ENCODE peak calls at places on chromosome 9, in ten cellular contexts. L is cardiac muscle cell, P is H9, B is AG04450, A is stomach, M is sigmoid colon, D is adrenal gland, E is A673, W is mesenchymal stem cell, G is brain microvascular endothelial cell. X is an unnamed sample.

GRCh38 chr9:109449036-109449798 is 48.9 kb downstream of the PTPN3 start:
- DNase-seq in L (no peak), P (no peak), B (no peak), A (no peak), M (no peak), D (no peak), E (peak), W (no peak), G (peak), X (no peak)

GRCh38 chr9:15262581-15262980 is 44.4 kb downstream of the TTC39B start:
- DNase-seq in L (no peak), P (no peak), B (no peak), A (no peak), M (no peak), D (no peak), E (no peak), W (no peak), G (no peak), X (no peak)

GRCh38 chr9:109035684-109036423 is 22.6 kb upstream of the CTNNAL1 start:
- DNase-seq in L (no peak), P (no peak), B (peak), A (peak), M (no peak), D (peak), E (peak), W (peak), G (peak), X (no peak)

GRCh38 chr9:101705135-101705661 is 33.2 kb downstream of the GRIN3A start:
- DNase-seq in L (peak), P (peak), B (no peak), A (no peak), M (no peak), D (peak), E (peak), W (no peak), G (no peak), X (no peak)

GRCh38 chr9:115333671-115334070 is 215.7 kb upstream of the TNC start:
- DNase-seq in L (no peak), P (no peak), B (no peak), A (no peak), M (no peak), D (no peak), E (no peak), W (no peak), G (no peak), X (no peak)

GRCh38 chr9:38020251-38021076 is 48.6 kb downstream of the SHB start:
- DNase-seq in L (no peak), P (no peak), B (no peak), A (no peak), M (no peak), D (no peak), E (no peak), W (no peak), G (no peak), X (no peak)

GRCh38 chr9:123938401-123938800 is 8.5 kb upstream of the DENND1A start:
- DNase-seq in L (no peak), P (no peak), B (no peak), A (no peak), M (no peak), D (no peak), E (no peak), W (no peak), G (no peak), X (no peak)

GRCh38 chr9:124725068-124725452 is 46.1 kb downstream of the NR6A1 start:
- DNase-seq in L (no peak), P (no peak), B (no peak), A (no peak), M (no peak), D (no peak), E (no peak), W (no peak), G (no peak), X (no peak)

GRCh38 chr9:77856615-77857014 is 175.0 kb downstream of the GNAQ start:
- DNase-seq in L (no peak), P (no peak), B (no peak), A (no peak), M (no peak), D (no peak), E (no peak), W (no peak), G (no peak), X (no peak)

GRCh38 chr9:96691326-96691725 is 36.2 kb upstream of the PRXL2C start:
- DNase-seq in L (no peak), P (no peak), B (no peak), A (no peak), M (no peak), D (no peak), E (no peak), W (no peak), G (no peak), X (no peak)

GRCh38 chr9:115004535-115004934 is 74.1 kb upstream of the TNFSF8 start:
- DNase-seq in L (no peak), P (no peak), B (no peak), A (no peak), M (no peak), D (no peak), E (no peak), W (no peak), G (no peak), X (no peak)

GRCh38 chr9:68711281-68711680 is 6.2 kb downstream of the PIP5K1B start:
- DNase-seq in L (no peak), P (no peak), B (no peak), A (no peak), M (no peak), D (no peak), E (no peak), W (no peak), G (no peak), X (no peak)

GRCh38 chr9:132169672-132170392 is 8.0 kb downstream of the NTNG2 start:
- DNase-seq in L (peak), P (peak), B (peak), A (peak), M (peak), D (peak), E (peak), W (peak), G (no peak), X (peak)

GRCh38 chr9:71363286-71363961 is 242.0 kb upstream of the TRPM3 start:
- DNase-seq in L (no peak), P (peak), B (no peak), A (no peak), M (no peak), D (no peak), E (no peak), W (no peak), G (no peak), X (no peak)

GRCh38 chr9:135163023-135163780 is 75.7 kb downstream of the OLFM1 start:
- DNase-seq in L (no peak), P (no peak), B (no peak), A (no peak), M (no peak), D (no peak), E (no peak), W (no peak), G (no peak), X (no peak)

GRCh38 chr9:95757483-95757882 is 118.0 kb upstream of the ERCC6L2 start:
- DNase-seq in L (no peak), P (no peak), B (no peak), A (no peak), M (no peak), D (no peak), E (no peak), W (no peak), G (no peak), X (no peak)

GRCh38 chr9:72749276-72749675 is 203.6 kb downstream of the ALDH1A1 start:
- DNase-seq in L (no peak), P (no peak), B (no peak), A (no peak), M (no peak), D (no peak), E (no peak), W (no peak), G (no peak), X (no peak)

GRCh38 chr9:127574089-127574921 is 37.8 kb upstream of the STXBP1 start:
- DNase-seq in L (no peak), P (no peak), B (no peak), A (peak), M (no peak), D (peak), E (no peak), W (no peak), G (no peak), X (no peak)

GRCh38 chr9:96856363-96857286 is 2.3 kb upstream of the ZNF782 start:
- DNase-seq in L (peak), P (peak), B (peak), A (peak), M (no peak), D (peak), E (peak), W (peak), G (peak), X (peak)

GRCh38 chr9:104977580-104977979 is 49.6 kb upstream of the ABCA1 start:
- DNase-seq in L (no peak), P (no peak), B (no peak), A (no peak), M (no peak), D (no peak), E (no peak), W (no peak), G (no peak), X (no peak)

GRCh38 chr9:76456202-76456926 is 2.6 kb upstream of the GCNT1 start:
- DNase-seq in L (peak), P (peak), B (peak), A (peak), M (no peak), D (no peak), E (no peak), W (peak), G (peak), X (no peak)

GRCh38 chr9:127828262-127829031 is 25.8 kb downstream of the FPGS start:
- DNase-seq in L (peak), P (peak), B (no peak), A (peak), M (peak), D (peak), E (no peak), W (peak), G (peak), X (no peak)

GRCh38 chr9:119934497-119934896 is 565.3 kb upstream of the BRINP1 start:
- DNase-seq in L (peak), P (no peak), B (no peak), A (no peak), M (no peak), D (no peak), E (no peak), W (no peak), G (no peak), X (no peak)

GRCh38 chr9:137478613-137479314 is 19.6 kb upstream of the NSMF start:
- DNase-seq in L (no peak), P (peak), B (no peak), A (no peak), M (peak), D (no peak), E (no peak), W (no peak), G (no peak), X (no peak)

GRCh38 chr9:31605164-31605563 is 779.3 kb upstream of the ACO1 start:
- DNase-seq in L (no peak), P (no peak), B (no peak), A (no peak), M (no peak), D (no peak), E (no peak), W (no peak), G (no peak), X (no peak)

GRCh38 chr9:125747765-125748510 is 765 bp downstream of the PBX3 start:
- DNase-seq in L (peak), P (no peak), B (no peak), A (peak), M (peak), D (peak), E (no peak), W (peak), G (no peak), X (no peak)

GRCh38 chr9:33159058-33159759 is 7.9 kb downstream of the B4GALT1 start:
- DNase-seq in L (no peak), P (no peak), B (no peak), A (no peak), M (peak), D (peak), E (no peak), W (peak), G (peak), X (no peak)

GRCh38 chr9:72527801-72528195 is 6.4 kb downstream of the TMC1 start:
- DNase-seq in L (no peak), P (no peak), B (no peak), A (no peak), M (no peak), D (no peak), E (no peak), W (no peak), G (no peak), X (no peak)

GRCh38 chr9:135217836-135218235 is 130.4 kb downstream of the OLFM1 start:
- DNase-seq in L (no peak), P (peak), B (no peak), A (no peak), M (peak), D (no peak), E (no peak), W (no peak), G (no peak), X (no peak)

GRCh38 chr9:92392690-92393089 is 11.7 kb downstream of the OGN start:
- DNase-seq in L (no peak), P (no peak), B (no peak), A (no peak), M (no peak), D (no peak), E (no peak), W (no peak), G (no peak), X (no peak)

GRCh38 chr9:15935661-15936315 is 382.9 kb downstream of the CCDC171 start:
- DNase-seq in L (no peak), P (no peak), B (no peak), A (no peak), M (no peak), D (no peak), E (no peak), W (no peak), G (no peak), X (no peak)

GRCh38 chr9:121299125-121299466 is 31.1 kb downstream of the GSN start:
- DNase-seq in L (no peak), P (no peak), B (no peak), A (no peak), M (peak), D (no peak), E (no peak), W (no peak), G (no peak), X (no peak)

GRCh38 chr9:36835271-36835996 is 198.6 kb downstream of the PAX5 start:
- DNase-seq in L (no peak), P (no peak), B (no peak), A (no peak), M (peak), D (no peak), E (no peak), W (no peak), G (no peak), X (no peak)

GRCh38 chr9:18429065-18429464 is 44.9 kb upstream of the ADAMTSL1 start:
- DNase-seq in L (no peak), P (no peak), B (no peak), A (no peak), M (no peak), D (no peak), E (no peak), W (no peak), G (no peak), X (no peak)

GRCh38 chr9:122096620-122097415 is 3.7 kb upstream of the TTLL11 start:
- DNase-seq in L (no peak), P (no peak), B (no peak), A (no peak), M (no peak), D (no peak), E (no peak), W (no peak), G (no peak), X (no peak)

GRCh38 chr9:61666849-61667371 is 477.1 kb downstream of the SPATA31A7 start:
- DNase-seq in L (no peak), P (peak), B (no peak), A (peak), M (peak), D (no peak), E (no peak), W (no peak), G (no peak), X (no peak)

GRCh38 chr9:23821400-23822181 is 4.4 kb downstream of the ELAVL2 start:
- DNase-seq in L (peak), P (peak), B (no peak), A (peak), M (no peak), D (peak), E (no peak), W (peak), G (no peak), X (no peak)
- H3K27ac ChIP-seq in L (no peak), P (no peak), B (no peak), A (no peak), M (no peak), D (no peak), E (no peak), W (no peak), G (no peak), X (no peak)

GRCh38 chr9:99190597-99191283 is 31.0 kb downstream of the ALG2 start:
- DNase-seq in L (no peak), P (no peak), B (no peak), A (no peak), M (no peak), D (no peak), E (no peak), W (no peak), G (no peak), X (no peak)
- H3K27ac ChIP-seq in L (no peak), P (no peak), B (no peak), A (no peak), M (no peak), D (no peak), E (no peak), W (no peak), G (no peak), X (no peak)

GRCh38 chr9:98787766-98788335 is 8.5 kb downstream of the ANKS6 start:
- DNase-seq in L (no peak), P (no peak), B (no peak), A (no peak), M (peak), D (no peak), E (no peak), W (no peak), G (no peak), X (no peak)

GRCh38 chr9:98792096-98792490 is 4.3 kb downstream of the ANKS6 start:
- DNase-seq in L (no peak), P (no peak), B (no peak), A (no peak), M (no peak), D (no peak), E (no peak), W (no peak), G (no peak), X (no peak)

GRCh38 chr9:98791147-98792095 is 4.9 kb downstream of the ANKS6 start:
- DNase-seq in L (peak), P (peak), B (peak), A (peak), M (peak), D (peak), E (peak), W (peak), G (peak), X (no peak)

GRCh38 chr9:98790601-98791146 is 5.7 kb downstream of the ANKS6 start:
- DNase-seq in L (no peak), P (no peak), B (no peak), A (no peak), M (no peak), D (no peak), E (no peak), W (no peak), G (no peak), X (no peak)

DNA sequence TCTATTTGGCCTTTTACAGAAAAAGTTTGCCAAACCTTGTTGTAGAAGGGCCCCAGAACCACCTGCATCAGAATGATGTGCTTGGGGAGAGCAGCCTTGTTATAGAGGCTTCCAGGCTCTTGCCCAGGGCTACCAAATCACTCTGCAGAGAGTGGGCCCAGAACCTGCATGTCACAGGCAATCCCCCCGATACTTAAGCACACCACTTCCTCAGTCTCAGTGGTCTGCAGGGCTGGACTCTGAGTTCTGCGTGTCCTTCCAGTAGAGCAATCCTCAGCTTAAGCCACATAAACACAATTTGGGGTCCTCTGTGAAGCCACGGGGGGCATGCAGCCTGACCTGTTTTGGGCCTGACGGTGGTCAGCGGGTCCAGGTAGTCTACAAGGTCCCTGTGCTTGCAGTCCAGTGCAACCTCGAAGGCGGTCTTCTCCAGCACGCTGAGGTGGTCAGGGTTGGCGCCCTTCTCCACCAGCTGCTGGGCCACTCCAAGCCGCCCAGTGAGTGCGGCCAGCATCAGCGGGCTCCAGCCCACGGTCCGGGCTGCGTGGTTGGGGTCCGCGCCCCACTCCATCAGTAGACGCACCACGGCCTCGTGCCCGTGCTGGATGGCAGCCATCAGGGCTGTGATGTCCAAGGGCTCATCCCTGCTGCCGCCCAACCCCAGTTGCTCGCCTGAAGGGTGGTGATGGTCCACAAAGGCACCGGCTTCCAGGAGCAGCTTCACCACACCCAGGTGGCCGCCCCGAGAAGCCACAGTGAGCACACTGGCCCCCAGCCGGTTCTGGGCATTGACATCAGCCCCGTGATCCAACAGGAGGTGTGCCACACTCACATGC is 6.4 kb downstream of the ANKS6 start:
- DNase-seq in L (no peak), P (no peak), B (no peak), A (no peak), M (no peak), D (no peak), E (no peak), W (no peak), G (no peak), X (no peak)
- H3K27ac ChIP-seq in L (no peak), P (no peak), B (no peak), A (no peak), M (no peak), D (no peak), E (no peak), W (no peak), G (no peak), X (no peak)

GRCh38 chr9:98095401-98095800 is 23.6 kb downstream of the TRIM14 start:
- DNase-seq in L (no peak), P (no peak), B (no peak), A (no peak), M (no peak), D (no peak), E (no peak), W (no peak), G (no peak), X (no peak)
- H3K27ac ChIP-seq in L (no peak), P (no peak), B (no peak), A (no peak), M (no peak), D (no peak), E (no peak), W (no peak), G (no peak), X (no peak)

GRCh38 chr9:106752581-106752980 is 110.4 kb upstream of the ZNF462 start:
- DNase-seq in L (peak), P (no peak), B (no peak), A (no peak), M (no peak), D (peak), E (no peak), W (peak), G (peak), X (no peak)

GRCh38 chr9:106753155-106753671 is 109.8 kb upstream of the ZNF462 start:
- DNase-seq in L (no peak), P (no peak), B (no peak), A (no peak), M (no peak), D (no peak), E (no peak), W (peak), G (no peak), X (no peak)

GRCh38 chr9:106757539-106757938 is 105.4 kb upstream of the ZNF462 start:
- DNase-seq in L (no peak), P (peak), B (no peak), A (no peak), M (no peak), D (no peak), E (peak), W (no peak), G (no peak), X (no peak)

GRCh38 chr9:106758911-106759310 is 104.1 kb upstream of the ZNF462 start:
- DNase-seq in L (no peak), P (no peak), B (no peak), A (no peak), M (no peak), D (no peak), E (no peak), W (peak), G (no peak), X (no peak)

DNA sequence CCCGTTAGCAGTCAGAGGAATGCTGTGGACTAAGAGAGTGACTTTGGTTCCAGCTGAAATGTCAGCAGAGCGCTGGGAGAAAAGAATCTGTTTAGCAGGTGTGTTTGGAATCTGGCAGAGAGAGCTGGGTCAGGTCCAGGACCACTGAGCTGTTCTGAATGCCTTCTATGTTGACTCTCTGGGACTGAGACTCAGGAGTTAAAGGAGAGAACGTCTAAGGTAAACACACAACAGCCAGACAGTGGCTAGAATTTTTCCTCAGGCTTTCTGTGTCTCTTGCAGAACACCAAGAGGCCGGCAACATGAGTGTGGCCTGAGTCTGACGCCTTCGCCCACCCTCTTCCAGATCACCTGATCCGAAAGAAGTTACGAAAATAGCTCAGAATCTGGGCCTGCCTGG is 107.2 kb upstream of the ZNF462 start:
- DNase-seq in L (peak), P (no peak), B (no peak), A (peak), M (no peak), D (no peak), E (no peak), W (peak), G (no peak), X (no peak)
- H3K27ac ChIP-seq in L (peak), P (no peak), B (no peak), A (peak), M (peak), D (no peak), E (no peak), W (no peak), G (no peak), X (no peak)

GRCh38 chr9:129556576-129557191 is 64.2 kb downstream of the C9orf50 start:
- DNase-seq in L (no peak), P (no peak), B (no peak), A (no peak), M (no peak), D (no peak), E (no peak), W (no peak), G (no peak), X (no peak)
- H3K27ac ChIP-seq in L (peak), P (no peak), B (peak), A (peak), M (no peak), D (no peak), E (peak), W (peak), G (peak), X (peak)